ENCODE peak calls at places on chromosomes 11 and 22, in four cellular contexts. Y is left lung, W is lung, L is H1. K is an unnamed sample.

GRCh38 chr11:70027451-70027850 is 50.7 kb upstream of the ANO1 start:
- DNase-seq in Y (no peak), W (no peak), L (no peak), K (no peak)

GRCh38 chr11:82858556-82859091 is 41.6 kb downstream of the PRCP start:
- DNase-seq in W (no peak), L (no peak), Y (no peak), K (no peak)

GRCh38 chr22:38228873-38229740 is 27.3 kb downstream of the MAFF start:
- DNase-seq in L (no peak), Y (no peak), W (no peak), K (no peak)

GRCh38 chr11:85827768-85828639 is 17.1 kb upstream of the SYTL2 start:
- DNase-seq in W (no peak), L (no peak), Y (no peak), K (no peak)

GRCh38 chr11:36376315-36376887 is 80.3 kb downstream of the PRR5L start:
- DNase-seq in Y (peak; percentile 86), W (no peak), L (no peak), K (no peak)

GRCh38 chr11:100964400-100964799 is 165.2 kb downstream of the PGR start:
- DNase-seq in L (no peak), W (no peak), Y (no peak), K (no peak)

GRCh38 chr11:47566166-47566546 is 757 bp downstream of the PTPMT1 start:
- DNase-seq in L (no peak), Y (no peak), W (no peak), K (no peak)

GRCh38 chr22:28589102-28589501 is 90.5 kb downstream of the TTC28 start:
- DNase-seq in W (no peak), Y (no peak), L (no peak), K (no peak)

GRCh38 chr11:95095858-95096587 is 6.4 kb downstream of the ENDOD1 start:
- DNase-seq in Y (no peak), W (no peak), L (no peak), K (peak; percentile 77)

DNA sequence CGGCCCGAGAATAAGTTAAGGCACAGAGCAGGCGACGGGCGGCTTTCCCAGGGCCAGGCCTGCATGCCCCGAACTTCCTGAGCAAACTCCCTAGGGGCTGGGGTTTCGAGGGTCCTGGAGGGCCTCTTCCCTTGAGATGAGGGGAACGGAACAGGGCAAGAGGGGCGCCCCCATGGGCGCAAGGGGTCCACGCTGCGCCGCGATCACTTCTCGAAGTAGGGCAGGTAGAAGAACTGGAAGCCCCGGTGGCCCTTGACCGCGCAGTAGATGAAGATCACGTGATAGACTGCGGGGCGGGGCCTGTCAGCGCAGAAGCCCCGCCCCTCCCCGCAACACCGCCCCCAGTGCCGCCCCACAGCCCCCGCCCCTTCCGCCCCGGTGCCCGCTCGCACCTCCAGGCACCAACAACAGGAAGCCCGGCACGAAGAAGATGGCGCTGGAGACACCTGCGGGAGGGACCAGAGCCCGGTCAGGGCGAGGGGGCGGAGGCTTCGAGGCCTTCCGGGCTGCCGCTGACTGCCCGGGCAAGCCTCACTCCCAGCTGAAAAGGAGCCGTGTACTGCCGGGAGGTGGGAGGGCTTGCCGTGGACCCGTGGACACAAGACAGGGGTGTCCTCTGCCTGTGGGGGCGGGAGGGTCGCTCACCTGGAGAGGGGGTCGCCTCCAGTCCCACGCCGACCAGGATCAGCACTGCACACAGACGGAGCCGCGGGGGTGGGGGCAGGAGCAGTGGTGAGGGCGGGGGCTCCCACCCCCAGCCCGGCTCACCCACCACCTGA is 4.5 kb downstream of the TMEM134 start:
- DNase-seq in L (peak; percentile 63), Y (peak; percentile 97), W (peak; percentile 91), K (peak; percentile 92)
- H3K4me3 ChIP-seq in L (peak overlapping the region; percentile 79), Y (peak overlapping the region; percentile 46), W (peak overlapping the region; percentile 73), K (peak overlapping the region; percentile 93)

DNA sequence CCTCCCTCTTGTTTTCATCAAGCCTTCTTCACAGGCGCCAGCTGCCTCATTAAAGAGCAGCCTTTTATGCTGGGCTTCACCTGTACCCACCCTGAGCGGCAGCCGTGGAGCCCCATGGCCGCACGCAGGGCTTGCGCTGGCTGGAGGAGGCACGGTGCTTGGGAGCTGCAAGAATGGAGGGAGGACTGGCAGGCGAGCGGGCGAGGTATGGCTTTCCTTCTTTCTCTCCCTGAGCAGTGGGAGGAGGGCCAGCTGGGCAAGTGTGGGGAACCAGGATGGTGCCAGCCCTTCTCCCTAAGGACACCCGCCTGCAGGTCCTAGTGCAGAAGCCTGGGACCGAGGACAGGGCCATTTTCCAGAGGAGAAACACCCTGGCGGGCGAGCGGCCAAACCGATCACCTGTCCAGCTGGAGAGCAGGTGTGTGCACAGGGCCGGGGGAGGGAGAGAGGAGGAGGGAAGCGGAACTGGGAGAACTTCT is 70.8 kb downstream of the FLI1 start:
- DNase-seq in W (peak; percentile 49), Y (peak; percentile 79), L (no peak), K (no peak)
- TF ChIP-seq CTCF in W (no peak), Y (no peak), L (no peak), K (no peak)

GRCh38 chr11:45807792-45808238 is 2.9 kb downstream of the SLC35C1 start:
- DNase-seq in Y (no peak), L (no peak), W (no peak), K (no peak)
- H3K36me3 ChIP-seq in Y (peaks cover 50% of the 10 kb centered on the region), L (no peaks in the 10 kb centered on the region), W (peaks cover 40% of the 10 kb centered on the region), K (peaks cover 10% of the 10 kb centered on the region)

GRCh38 chr11:120057028-120057330 is 80.9 kb downstream of the TRIM29 start:
- DNase-seq in W (no peak), L (no peak), Y (no peak), K (no peak)

GRCh38 chr11:120061036-120061760 is 76.7 kb downstream of the TRIM29 start:
- DNase-seq in L (no peak), Y (no peak), W (no peak), K (no peak)

GRCh38 chr11:120060512-120060911 is 77.4 kb downstream of the TRIM29 start:
- DNase-seq in Y (no peak), L (no peak), W (no peak), K (no peak)

GRCh38 chr11:120057595-120058581 is 80.0 kb downstream of the TRIM29 start:
- DNase-seq in Y (no peak), L (peak; percentile 47), W (no peak), K (no peak)

DNA sequence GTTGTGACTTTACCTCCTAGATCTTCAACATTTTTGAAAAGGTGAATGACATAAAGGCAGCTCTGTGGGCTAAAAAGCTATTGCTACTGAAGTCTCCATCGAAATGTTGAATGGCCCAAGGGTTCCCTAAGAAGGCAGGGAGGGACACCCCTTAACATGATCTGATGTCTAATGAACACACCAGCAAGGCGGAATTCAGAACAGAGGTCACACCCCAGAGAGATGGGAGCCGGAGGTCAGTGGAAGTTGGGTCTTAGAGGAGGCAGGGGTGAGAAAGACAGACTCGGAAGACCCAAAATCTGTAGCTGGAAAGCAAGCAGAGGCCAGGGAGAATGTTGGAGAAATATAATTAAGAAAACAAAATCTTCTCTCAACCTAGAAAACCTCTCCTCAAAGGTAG is 79.0 kb downstream of the TRIM29 start:
- DNase-seq in L (no peak), Y (no peak), W (no peak), K (no peak)
- H3K4me3 ChIP-seq in L (no peak overlapping the region), Y (no peak overlapping the region), W (no peak overlapping the region), K (no peak overlapping the region)

GRCh38 chr22:24232725-24233124 is 12.2 kb downstream of the GGT5 start:
- DNase-seq in W (no peak), L (no peak), Y (no peak), K (no peak)

GRCh38 chr22:24233235-24233634 is 11.6 kb downstream of the GGT5 start:
- DNase-seq in Y (peak; percentile 59), L (no peak), W (no peak), K (no peak)

GRCh38 chr22:24232124-24232523 is 12.8 kb downstream of the GGT5 start:
- DNase-seq in Y (no peak), W (no peak), L (no peak), K (no peak)

GRCh38 chr22:24231706-24232105 is 13.2 kb downstream of the GGT5 start:
- DNase-seq in W (no peak), Y (no peak), L (no peak), K (no peak)

GRCh38 chr22:24230911-24231656 is 13.8 kb downstream of the GGT5 start:
- DNase-seq in W (peak; percentile 65), L (peak; percentile 51), Y (peak; percentile 92), K (no peak)
- TF ChIP-seq CTCF in W (no peak), L (peak; percentile 81), Y (peak; percentile 73), K (peak; percentile 64)

GRCh38 chr22:31329453-31330215 is 16.5 kb downstream of the PATZ1 start:
- DNase-seq in Y (no peak), L (no peak), W (no peak), K (no peak)
- H3K36me3 ChIP-seq in Y (peaks cover 94% of the 10 kb centered on the region), L (peaks cover 54% of the 10 kb centered on the region), W (peaks cover 67% of the 10 kb centered on the region), K (peaks cover 44% of the 10 kb centered on the region)

DNA sequence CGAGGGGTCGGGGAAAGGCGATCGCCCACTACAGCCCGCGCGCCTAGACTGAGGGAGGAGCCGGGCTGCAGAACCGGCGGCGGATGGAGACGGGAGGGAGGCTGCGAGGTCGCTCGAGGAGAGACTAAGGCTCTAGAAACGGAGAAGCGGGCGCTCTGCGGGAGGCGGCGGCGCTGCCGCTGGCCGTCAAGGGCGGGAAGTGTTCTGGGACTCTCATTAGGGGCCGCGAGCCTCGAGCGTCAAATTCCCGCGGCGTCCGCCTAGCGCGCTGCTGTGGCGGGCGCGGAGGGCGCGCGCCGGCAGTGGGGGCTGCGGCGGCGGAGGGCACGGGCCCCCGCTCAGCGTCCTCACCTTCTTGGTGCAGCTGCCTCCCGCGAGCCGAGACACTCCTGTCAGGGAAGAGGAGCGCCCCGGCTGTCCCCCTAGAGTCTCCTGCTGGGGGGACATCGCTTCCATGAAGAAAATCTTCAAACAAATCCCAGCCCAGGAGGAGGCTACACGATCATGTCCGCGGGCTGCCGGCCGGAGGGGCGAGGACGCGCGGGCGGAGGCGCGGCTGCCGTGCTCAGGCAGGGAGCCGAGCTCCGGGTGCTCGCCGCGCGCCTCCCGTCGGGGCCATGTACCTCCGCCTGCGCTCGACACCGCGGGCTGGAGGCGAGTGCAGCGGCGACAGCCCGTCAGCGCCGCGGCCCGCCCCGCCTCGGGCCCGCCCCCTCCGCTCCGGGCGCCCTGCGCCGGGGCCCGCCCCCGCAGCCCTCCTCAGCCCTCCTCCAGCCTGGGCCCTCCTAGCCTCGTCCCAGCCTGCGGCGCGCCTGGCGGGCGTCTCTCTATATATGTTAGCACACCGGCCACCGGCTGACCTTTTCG is at the start of gene ARHGAP20:
- DNase-seq in W (peak; percentile 68), Y (peak; percentile 91), L (no peak), K (peak; percentile 55)
- H3K4me3 ChIP-seq in W (peak within 1 kb of the TSS; percentile 71), Y (peak within 1 kb of the TSS; percentile 47), L (peak within 1 kb of the TSS; percentile 59), K (peak within 1 kb of the TSS; percentile 48)

GRCh38 chr11:12410006-12410728 is 32.8 kb downstream of the PARVA start:
- DNase-seq in L (no peak), W (no peak), Y (no peak), K (no peak)
- TF ChIP-seq CTCF in L (no peak), W (no peak), Y (no peak), K (no peak)

GRCh38 chr11:3782963-3783362 is 14.4 kb downstream of the NUP98 start:
- DNase-seq in Y (no peak), L (no peak), W (no peak), K (no peak)
- H3K36me3 ChIP-seq in Y (peaks cover 29% of the 10 kb centered on the region), L (peaks cover 5% of the 10 kb centered on the region), W (peaks cover 11% of the 10 kb centered on the region), K (peaks cover 9% of the 10 kb centered on the region)

K was measured in GM06990.